ENCODE peak calls at places on chromosomes 4 and X, in four cellular contexts. A is SW 1271, L is endothelial cell of umbilical vein, J is RWPE2. B is an unnamed sample.

GRCh38 chr4:113781439-113782040 is 20.0 kb upstream of the CAMK2D start:
- DNase-seq in J (no peak), A (no peak), L (peak), B (no peak)

GRCh38 chr4:183658362-183659028 is 490 bp downstream of the RWDD4 start:
- DNase-seq in L (peak), J (no peak), A (no peak), B (no peak)

GRCh38 chr4:185721949-185722316 is 90.1 kb downstream of the SORBS2 start:
- DNase-seq in J (no peak), L (no peak), A (no peak), B (no peak)

GRCh38 chr4:156377036-156377700 is 423.5 kb upstream of the CTSO start:
- DNase-seq in A (no peak), L (no peak), J (no peak), B (no peak)

GRCh38 chr4:55399581-55399980 is 3.8 kb downstream of the TMEM165 start:
- DNase-seq in L (no peak), A (no peak), J (no peak), B (no peak)

GRCh38 chr4:185379326-185380295 is 16.1 kb downstream of the LRP2BP start:
- DNase-seq in A (no peak), L (no peak), J (no peak), B (no peak)

GRCh38 chr4:71333960-71334951 is 4.6 kb upstream of the SLC4A4 start:
- DNase-seq in J (peak), A (no peak), L (no peak), B (no peak)

GRCh38 chrX:40098264-40099045 is 697 bp upstream of the BCOR start:
- DNase-seq in L (peak), A (peak), J (no peak), B (no peak)

GRCh38 chr4:148978301-148978700 is 536.1 kb upstream of the NR3C2 start:
- DNase-seq in L (no peak), A (no peak), J (no peak), B (no peak)

GRCh38 chr4:53804719-53805118 is 213.4 kb upstream of the LNX1 start:
- DNase-seq in J (no peak), A (no peak), L (peak), B (no peak)

GRCh38 chrX:65926095-65927019 is 113.5 kb downstream of the VSIG4 start:
- DNase-seq in J (no peak), A (no peak), L (no peak), B (no peak)

GRCh38 chr4:178063568-178063967 is 621.3 kb upstream of the AGA start:
- DNase-seq in A (no peak), J (no peak), L (no peak), B (no peak)

GRCh38 chr4:82866706-82867385 is 24.1 kb downstream of the SEC31A start:
- DNase-seq in A (no peak), J (no peak), L (no peak), B (no peak)

GRCh38 chr4:128241425-128241913 is 46.1 kb downstream of the PGRMC2 start:
- DNase-seq in L (no peak), A (peak), J (peak), B (peak)

GRCh38 chr4:107600456-107600855 is 119.6 kb downstream of the PAPSS1 start:
- DNase-seq in L (no peak), J (no peak), A (no peak), B (no peak)

GRCh38 chr4:98603683-98604573 is 54.5 kb downstream of the TSPAN5 start:
- DNase-seq in L (no peak), A (no peak), J (no peak), B (no peak)

GRCh38 chr4:40340034-40340433 is 4.9 kb downstream of the CHRNA9 start:
- DNase-seq in J (no peak), L (no peak), A (no peak), B (no peak)

GRCh38 chr4:176782794-176783193 is 9.9 kb downstream of the VEGFC start:
- DNase-seq in J (no peak), A (no peak), L (peak), B (no peak)

GRCh38 chr4:13980317-13980716 is 352.8 kb upstream of the BOD1L1 start:
- DNase-seq in J (no peak), A (no peak), L (no peak), B (no peak)

GRCh38 chr4:72006576-72006975 is 25.2 kb upstream of the NPFFR2 start:
- DNase-seq in A (no peak), J (no peak), L (peak), B (peak)